ENCODE peak calls at places on chromosomes 11 and 22, in six cellular contexts. C is HL-60, M is fibroblast of lung, W is cardiac muscle cell, Y is heart left ventricle, V is psoas muscle. E is an unnamed sample.

GRCh38 chr11:72491001-72491400 is 56.7 kb upstream of the CLPB start:
- DNase-seq in W (no peak), M (peak; percentile 41), Y (no peak), C (no peak), V (no peak), E (no peak)

GRCh38 chr11:122097419-122098001 is 18.5 kb downstream of the BLID start:
- DNase-seq in W (no peak), C (no peak), Y (no peak), M (peak; percentile 76), V (no peak), E (no peak)

GRCh38 chr11:104891135-104891534 is 7.1 kb downstream of the CASP12 start:
- DNase-seq in W (no peak), M (peak; percentile 63), C (no peak), V (no peak), Y (no peak), E (no peak)

GRCh38 chr22:36292823-36293530 is 40.0 kb downstream of the APOL1 start:
- DNase-seq in C (no peak), V (peak; percentile 44), M (no peak), Y (no peak), W (no peak), E (no peak)

GRCh38 chr22:49807780-49808708 is 19.6 kb downstream of the BRD1 start:
- DNase-seq in Y (no peak), V (no peak), W (no peak), M (peak; percentile 28), C (no peak), E (no peak)

GRCh38 chr22:49760280-49760629 is 67.4 kb downstream of the BRD1 start:
- DNase-seq in Y (no peak), C (no peak), V (no peak), M (no peak), W (no peak), E (peak; percentile 73)

GRCh38 chr11:11036185-11037161 is 178.6 kb upstream of the ZBED5 start:
- DNase-seq in C (peak; percentile 14), Y (no peak), W (peak; percentile 86), V (no peak), M (peak; percentile 65), E (peak; percentile 30)

GRCh38 chr22:28808716-28809355 is 8.5 kb upstream of the XBP1 start:
- DNase-seq in V (no peak), M (no peak), W (no peak), C (no peak), Y (no peak), E (no peak)

GRCh38 chr22:44329179-44329796 is 16.5 kb upstream of the SHISAL1 start:
- DNase-seq in V (no peak), M (no peak), Y (no peak), W (no peak), C (no peak), E (peak; percentile 46)

GRCh38 chr11:18612394-18612793 is 12.8 kb downstream of the MISFA start:
- DNase-seq in C (no peak), W (no peak), Y (no peak), M (no peak), V (no peak), E (no peak)

GRCh38 chr11:132361011-132361550 is 990.7 kb downstream of the NTM start:
- DNase-seq in V (no peak), C (no peak), M (no peak), Y (no peak), W (no peak), E (no peak)

GRCh38 chr11:74577624-74578396 is 14.6 kb upstream of the POLD3 start:
- DNase-seq in Y (no peak), V (no peak), C (no peak), W (peak; percentile 21), M (peak; percentile 9), E (peak; percentile 19)

GRCh38 chr22:47564651-47565050 is 802.2 kb downstream of the TBC1D22A start:
- DNase-seq in C (no peak), W (no peak), V (no peak), M (no peak), Y (no peak), E (no peak)

GRCh38 chr11:69683764-69684333 is 8.7 kb upstream of the LTO1 start:
- DNase-seq in Y (no peak), W (no peak), V (no peak), C (no peak), M (no peak), E (peak; percentile 61)

GRCh38 chr11:64643258-64643881 is 52.4 kb downstream of the SLC22A12 start:
- DNase-seq in C (no peak), W (peak; percentile 40), Y (no peak), V (no peak), M (no peak), E (peak; percentile 75)

GRCh38 chr22:19715286-19715939 is 1.1 kb downstream of the SEPTIN5 start:
- DNase-seq in V (no peak), M (no peak), W (no peak), C (no peak), Y (peak; percentile 28), E (no peak)

GRCh38 chr22:37906364-37907008 is 389 bp downstream of the MICALL1 start:
- DNase-seq in Y (no peak), W (peak; percentile 19), V (peak; percentile 59), M (no peak), C (no peak), E (no peak)

GRCh38 chr22:37904572-37905533 is 1.2 kb upstream of the MICALL1 start:
- DNase-seq in W (peak; percentile 10), Y (peak; percentile 41), M (peak; percentile 99), C (peak; percentile 44), V (peak; percentile 75), E (peak; percentile 61)

GRCh38 chr22:37907036-37907954 is 1.2 kb downstream of the MICALL1 start:
- DNase-seq in M (no peak), Y (no peak), V (no peak), C (no peak), W (no peak), E (no peak)

GRCh38 chr22:37909756-37910155 is 3.7 kb downstream of the MICALL1 start:
- DNase-seq in C (no peak), M (no peak), Y (no peak), W (no peak), V (no peak), E (no peak)

GRCh38 chr22:37905534-37906363 is at the start of gene MICALL1:
- DNase-seq in M (peak; percentile 79), Y (peak; percentile 79), V (peak; percentile 83), C (peak; percentile 52), W (peak; percentile 89), E (peak; percentile 70)
- TF ChIP-seq CTCF in M (no peak), Y (peak; percentile 47), V (peak; percentile 35), C (no peak), W (no peak), E (peak; percentile 20)

DNA sequence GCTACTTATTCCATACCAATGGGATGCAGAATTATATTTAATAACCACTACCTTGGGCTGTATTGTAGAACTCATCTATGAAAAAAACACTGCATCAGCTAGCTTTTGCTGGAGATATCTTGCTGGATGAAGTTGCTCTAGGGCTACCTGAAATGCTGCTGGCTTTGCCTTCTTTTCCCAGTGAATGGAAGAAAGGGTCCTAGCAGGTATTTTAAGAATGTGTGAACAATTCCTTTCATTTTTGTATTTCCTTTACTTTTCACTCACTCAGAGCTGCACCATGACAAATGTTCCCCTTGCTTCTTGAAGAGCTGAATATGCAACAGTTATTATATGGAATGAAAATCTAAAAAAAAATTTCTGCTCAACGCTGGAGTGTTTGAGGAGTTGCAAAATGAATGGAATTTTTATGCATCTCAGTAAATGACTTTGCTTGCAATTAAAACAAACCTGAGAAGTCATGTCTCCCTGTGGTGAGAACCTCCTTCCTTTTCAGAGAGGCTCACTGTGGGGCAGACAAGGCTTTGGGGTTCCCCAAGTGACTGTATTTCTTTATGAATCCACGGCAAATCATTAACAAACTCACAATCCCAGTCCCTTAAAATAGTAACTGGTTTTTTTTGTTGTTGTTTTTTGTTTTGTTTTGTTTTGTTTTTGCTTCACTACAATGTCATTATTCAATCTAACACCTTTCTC is 566.8 kb upstream of the KIRREL3 start:
- DNase-seq in Y (no peak), M (no peak), C (no peak), V (no peak), W (no peak), E (no peak)
- H3K27ac ChIP-seq in Y (no peak overlapping the region), M (no peak overlapping the region), C (no peak overlapping the region), V (no peak overlapping the region), W (no peak overlapping the region), E (no peak overlapping the region)

DNA sequence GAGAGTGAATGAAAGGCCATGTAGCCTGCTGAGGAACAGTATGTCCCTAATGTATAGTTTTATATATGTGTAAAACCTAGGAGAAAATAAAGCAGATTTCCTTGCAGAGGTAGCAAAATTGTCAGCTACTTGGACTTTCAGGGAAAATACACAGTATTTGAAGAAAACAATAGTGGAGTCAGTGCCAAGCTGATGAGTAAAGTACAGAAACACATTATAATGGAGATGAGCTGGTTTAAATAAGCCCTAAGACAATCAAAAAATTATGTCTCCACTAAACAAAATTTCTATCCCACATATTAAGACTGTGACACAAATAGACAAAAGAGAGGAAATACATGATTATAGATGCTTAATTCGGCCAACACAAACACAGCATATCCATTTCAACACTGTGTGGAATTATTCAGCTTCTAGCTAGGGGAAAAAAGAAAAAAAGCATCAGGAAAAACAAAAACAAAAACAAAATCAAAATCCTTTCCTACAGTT is 76.0 kb downstream of the MAML2 start:
- DNase-seq in M (no peak), C (no peak), W (no peak), V (no peak), Y (no peak), E (no peak)
- H3K4me3 ChIP-seq in M (no peak overlapping the region), C (no peak overlapping the region), W (no peak overlapping the region), V (no peak overlapping the region), Y (no peak overlapping the region), E (no peak overlapping the region)

GRCh38 chr11:133842730-133843129 is 2.6 kb downstream of the SPATA19 start:
- DNase-seq in M (no peak), W (no peak), C (no peak), Y (no peak), V (no peak), E (no peak)
- TF ChIP-seq CTCF in M (no peak), W (no peak), C (no peak), Y (no peak), V (no peak), E (no peak)

GRCh38 chr22:40196628-40197027 is 18.9 kb downstream of the TNRC6B start:
- DNase-seq in C (no peak), W (no peak), V (no peak), Y (no peak), M (peak; percentile 97), E (no peak)
- H3K27ac ChIP-seq in C (no peak overlapping the region), W (no peak overlapping the region), V (peak overlapping the region; percentile 62), Y (no peak overlapping the region), M (no peak overlapping the region), E (no peak overlapping the region)

GRCh38 chr11:17560281-17561110 is 13.4 kb downstream of the OTOG start:
- DNase-seq in C (no peak), W (peak; percentile 79), Y (no peak), V (no peak), M (no peak), E (no peak)
- H3K4me3 ChIP-seq in C (no peak overlapping the region), W (no peak overlapping the region), Y (no peak overlapping the region), V (no peak overlapping the region), M (no peak overlapping the region), E (no peak overlapping the region)

GRCh38 chr11:3022982-3023381 is 30.9 kb upstream of the NAP1L4 start:
- DNase-seq in Y (no peak), V (no peak), C (no peak), W (no peak), M (peak; percentile 80), E (no peak)
- TF ChIP-seq CTCF in Y (no peak), V (no peak), C (no peak), W (no peak), M (no peak), E (no peak)

E was measured in WERI-Rb-1.